ENCODE peak calls at places on chromosomes 1 and 21, in ten cellular contexts. One of them, this sample, is unnamed.

GRCh38 chr1:8202182-8202905 is 115.6 kb upstream of the SLC45A1 start:
- DNase-seq in coronary artery: peak
- DNase-seq in Caco-2: peak
- DNase-seq in AG04450: peak
- DNase-seq in tibial artery: peak
- DNase-seq in retinal pigment epithelial cell: peak
- DNase-seq in left lung: no peak
- DNase-seq in neural progenitor cell: peak
- DNase-seq in GM10248: no peak
- DNase-seq in spleen: peak
- DNase-seq in this sample: no peak

GRCh38 chr1:200875416-200875815 is 2.6 kb downstream of the GPR25 start:
- DNase-seq in AG04450: no peak
- DNase-seq in GM10248: no peak
- DNase-seq in neural progenitor cell: no peak
- DNase-seq in Caco-2: no peak
- DNase-seq in tibial artery: no peak
- DNase-seq in spleen: no peak
- DNase-seq in coronary artery: no peak
- DNase-seq in retinal pigment epithelial cell: no peak
- DNase-seq in left lung: no peak
- DNase-seq in this sample: no peak

GRCh38 chr1:82538876-82539275 is 738.1 kb downstream of the ADGRL2 start:
- DNase-seq in retinal pigment epithelial cell: no peak
- DNase-seq in spleen: no peak
- DNase-seq in AG04450: no peak
- DNase-seq in Caco-2: no peak
- DNase-seq in neural progenitor cell: no peak
- DNase-seq in GM10248: no peak
- DNase-seq in coronary artery: no peak
- DNase-seq in left lung: no peak
- DNase-seq in tibial artery: no peak
- DNase-seq in this sample: no peak

GRCh38 chr1:85282424-85282823 is 6.0 kb upstream of the BCL10 start:
- DNase-seq in AG04450: no peak
- DNase-seq in spleen: no peak
- DNase-seq in Caco-2: no peak
- DNase-seq in neural progenitor cell: peak
- DNase-seq in coronary artery: no peak
- DNase-seq in left lung: no peak
- DNase-seq in GM10248: no peak
- DNase-seq in tibial artery: no peak
- DNase-seq in retinal pigment epithelial cell: no peak
- DNase-seq in this sample: no peak

GRCh38 chr1:37031871-37032270 is 2.4 kb downstream of the GRIK3 start:
- DNase-seq in tibial artery: no peak
- DNase-seq in neural progenitor cell: no peak
- DNase-seq in Caco-2: no peak
- DNase-seq in coronary artery: no peak
- DNase-seq in retinal pigment epithelial cell: no peak
- DNase-seq in AG04450: no peak
- DNase-seq in spleen: no peak
- DNase-seq in GM10248: no peak
- DNase-seq in left lung: no peak
- DNase-seq in this sample: no peak

GRCh38 chr1:235006132-235006721 is 122.4 kb downstream of the TOMM20 start:
- DNase-seq in coronary artery: no peak
- DNase-seq in spleen: no peak
- DNase-seq in retinal pigment epithelial cell: no peak
- DNase-seq in neural progenitor cell: no peak
- DNase-seq in tibial artery: no peak
- DNase-seq in left lung: no peak
- DNase-seq in Caco-2: no peak
- DNase-seq in AG04450: no peak
- DNase-seq in GM10248: no peak
- DNase-seq in this sample: no peak

GRCh38 chr1:219374167-219374566 is 200.5 kb downstream of the LYPLAL1 start:
- DNase-seq in AG04450: peak
- DNase-seq in left lung: no peak
- DNase-seq in retinal pigment epithelial cell: no peak
- DNase-seq in neural progenitor cell: no peak
- DNase-seq in spleen: no peak
- DNase-seq in tibial artery: no peak
- DNase-seq in GM10248: no peak
- DNase-seq in coronary artery: no peak
- DNase-seq in Caco-2: no peak
- DNase-seq in this sample: no peak

GRCh38 chr1:62142550-62142949 is 52.1 kb upstream of the L1TD1 start:
- DNase-seq in coronary artery: no peak
- DNase-seq in neural progenitor cell: peak
- DNase-seq in retinal pigment epithelial cell: peak
- DNase-seq in GM10248: no peak
- DNase-seq in AG04450: no peak
- DNase-seq in spleen: no peak
- DNase-seq in Caco-2: no peak
- DNase-seq in tibial artery: no peak
- DNase-seq in left lung: no peak
- DNase-seq in this sample: no peak

GRCh38 chr1:150808134-150808533 is at the start of gene CTSK:
- DNase-seq in left lung: no peak
- DNase-seq in neural progenitor cell: no peak
- DNase-seq in GM10248: no peak
- DNase-seq in coronary artery: no peak
- DNase-seq in Caco-2: no peak
- DNase-seq in AG04450: no peak
- DNase-seq in tibial artery: peak
- DNase-seq in retinal pigment epithelial cell: no peak
- DNase-seq in spleen: no peak
- DNase-seq in this sample: no peak

GRCh38 chr21:32771134-32771523 is 426 bp downstream of the PAXBP1 start:
- DNase-seq in neural progenitor cell: peak
- DNase-seq in retinal pigment epithelial cell: peak
- DNase-seq in Caco-2: peak
- DNase-seq in tibial artery: peak
- DNase-seq in spleen: peak
- DNase-seq in AG04450: peak
- DNase-seq in GM10248: peak
- DNase-seq in coronary artery: peak
- DNase-seq in left lung: peak
- DNase-seq in this sample: peak

GRCh38 chr1:226400519-226401406 is 7.1 kb downstream of the PARP1 start:
- DNase-seq in spleen: no peak
- DNase-seq in neural progenitor cell: no peak
- DNase-seq in Caco-2: no peak
- DNase-seq in left lung: no peak
- DNase-seq in coronary artery: no peak
- DNase-seq in tibial artery: no peak
- DNase-seq in AG04450: no peak
- DNase-seq in retinal pigment epithelial cell: no peak
- DNase-seq in GM10248: no peak
- DNase-seq in this sample: no peak

GRCh38 chr1:160807242-160807641 is 11.3 kb downstream of the LY9 start:
- DNase-seq in spleen: no peak
- DNase-seq in Caco-2: no peak
- DNase-seq in left lung: no peak
- DNase-seq in neural progenitor cell: no peak
- DNase-seq in retinal pigment epithelial cell: no peak
- DNase-seq in coronary artery: no peak
- DNase-seq in AG04450: no peak
- DNase-seq in tibial artery: no peak
- DNase-seq in GM10248: no peak
- DNase-seq in this sample: no peak

GRCh38 chr1:33471416-33471815 is 1.0 kb upstream of the ZSCAN20 start:
- DNase-seq in tibial artery: no peak
- DNase-seq in AG04450: no peak
- DNase-seq in GM10248: no peak
- DNase-seq in retinal pigment epithelial cell: no peak
- DNase-seq in coronary artery: no peak
- DNase-seq in neural progenitor cell: no peak
- DNase-seq in spleen: no peak
- DNase-seq in Caco-2: no peak
- DNase-seq in left lung: no peak
- DNase-seq in this sample: no peak

GRCh38 chr21:45509566-45510465 is 32.4 kb downstream of the SLC19A1 start:
- DNase-seq in spleen: peak
- DNase-seq in GM10248: no peak
- DNase-seq in neural progenitor cell: peak
- DNase-seq in left lung: peak
- DNase-seq in tibial artery: no peak
- DNase-seq in AG04450: no peak
- DNase-seq in retinal pigment epithelial cell: no peak
- DNase-seq in Caco-2: peak
- DNase-seq in coronary artery: no peak
- DNase-seq in this sample: no peak
- TF ChIP-seq CTCF in spleen: no peak
- TF ChIP-seq CTCF in GM10248: no peak
- TF ChIP-seq CTCF in neural progenitor cell: peak
- TF ChIP-seq CTCF in left lung: no peak
- TF ChIP-seq CTCF in tibial artery: no peak
- TF ChIP-seq CTCF in AG04450: peak
- TF ChIP-seq CTCF in retinal pigment epithelial cell: no peak
- TF ChIP-seq CTCF in Caco-2: peak
- TF ChIP-seq CTCF in coronary artery: no peak
- TF ChIP-seq CTCF in this sample: peak

DNA sequence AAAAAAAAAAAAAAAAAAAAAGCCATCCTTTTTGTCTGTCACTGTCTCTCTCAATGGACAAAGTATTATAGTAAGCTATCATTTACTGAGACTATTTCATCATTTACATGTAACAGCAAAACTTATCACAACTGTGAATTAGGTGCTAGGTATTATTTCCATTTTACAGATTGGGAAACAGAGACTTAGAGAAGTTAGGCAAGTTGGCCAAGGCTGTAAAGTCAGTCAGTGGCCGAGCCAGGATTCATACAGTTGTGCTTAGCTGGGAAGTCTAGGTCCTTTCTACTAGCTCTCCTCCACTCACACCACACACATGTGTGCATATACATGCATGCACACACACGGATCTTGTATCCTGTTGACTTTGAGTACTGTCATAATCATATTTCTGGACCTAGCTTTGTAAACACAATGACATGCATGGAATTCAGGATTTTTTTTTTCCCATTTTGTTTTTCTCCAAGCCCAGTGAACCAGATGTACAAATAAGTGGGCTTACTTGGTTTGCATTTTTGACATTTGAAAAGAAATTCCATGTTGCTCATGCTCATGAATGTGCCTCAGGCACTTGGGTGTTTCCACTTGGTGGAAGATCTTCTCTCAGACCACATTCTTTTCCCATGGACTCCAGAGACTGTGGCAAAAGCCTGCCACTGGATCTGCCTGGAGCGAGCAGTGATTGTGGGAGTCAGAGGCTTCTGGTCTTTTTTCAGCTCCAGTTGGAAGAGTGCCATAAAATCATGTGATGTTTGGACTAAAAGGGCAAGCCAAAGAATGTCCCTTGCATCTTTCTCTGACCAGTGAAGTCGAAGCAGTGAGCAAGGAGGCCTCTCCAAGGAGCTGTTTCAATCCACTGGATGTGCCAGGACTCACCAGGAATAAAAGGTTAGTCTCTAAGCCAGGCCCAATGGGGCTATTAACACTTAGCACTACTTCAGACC is 61.7 kb upstream of the DNAJC6 start:
- DNase-seq in Caco-2: peak
- DNase-seq in spleen: no peak
- DNase-seq in neural progenitor cell: no peak
- DNase-seq in left lung: no peak
- DNase-seq in GM10248: no peak
- DNase-seq in AG04450: no peak
- DNase-seq in retinal pigment epithelial cell: peak
- DNase-seq in tibial artery: no peak
- DNase-seq in coronary artery: no peak
- DNase-seq in this sample: no peak
- TF ChIP-seq CTCF in Caco-2: no peak
- TF ChIP-seq CTCF in spleen: no peak
- TF ChIP-seq CTCF in neural progenitor cell: no peak
- TF ChIP-seq CTCF in left lung: no peak
- TF ChIP-seq CTCF in GM10248: no peak
- TF ChIP-seq CTCF in AG04450: no peak
- TF ChIP-seq CTCF in retinal pigment epithelial cell: no peak
- TF ChIP-seq CTCF in tibial artery: no peak
- TF ChIP-seq CTCF in coronary artery: no peak
- TF ChIP-seq CTCF in this sample: no peak

GRCh38 chr21:46325073-46325912 is 1.3 kb downstream of the PCNT start:
- DNase-seq in coronary artery: no peak
- DNase-seq in tibial artery: peak
- DNase-seq in neural progenitor cell: peak
- DNase-seq in GM10248: peak
- DNase-seq in spleen: peak
- DNase-seq in Caco-2: peak
- DNase-seq in left lung: peak
- DNase-seq in AG04450: no peak
- DNase-seq in retinal pigment epithelial cell: no peak
- DNase-seq in this sample: peak
- TF ChIP-seq CTCF in coronary artery: no peak
- TF ChIP-seq CTCF in tibial artery: peak
- TF ChIP-seq CTCF in neural progenitor cell: peak
- TF ChIP-seq CTCF in GM10248: peak
- TF ChIP-seq CTCF in spleen: no peak
- TF ChIP-seq CTCF in Caco-2: no peak
- TF ChIP-seq CTCF in left lung: no peak
- TF ChIP-seq CTCF in AG04450: peak
- TF ChIP-seq CTCF in retinal pigment epithelial cell: peak
- TF ChIP-seq CTCF in this sample: no peak

DNA sequence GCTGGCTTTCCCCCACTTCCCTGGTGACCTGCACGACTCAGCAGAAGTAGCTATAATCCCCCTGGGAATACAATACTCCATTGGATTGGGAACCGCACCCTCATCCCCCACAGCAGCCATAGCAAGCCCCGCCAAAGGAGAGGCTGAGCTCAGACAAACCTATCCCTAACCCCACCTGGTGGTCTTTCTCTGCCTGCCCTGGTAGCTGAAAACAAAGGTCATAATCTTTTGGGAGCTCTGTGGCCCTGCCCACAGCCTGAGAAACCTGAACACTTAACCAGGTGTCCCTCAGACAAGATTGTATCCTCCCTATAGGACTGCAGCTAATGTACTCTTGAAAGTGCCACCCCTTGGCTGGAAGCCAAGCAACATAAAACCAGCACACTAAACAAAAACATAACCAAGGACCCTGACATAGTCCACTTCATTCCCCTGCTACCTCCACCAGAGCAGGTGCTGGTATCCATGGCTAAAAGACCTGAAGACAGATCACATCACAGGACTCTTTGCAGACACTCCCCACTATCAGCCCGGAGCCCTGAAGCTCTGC is 71.6 kb upstream of the RUNX1 start:
- DNase-seq in left lung: no peak
- DNase-seq in AG04450: no peak
- DNase-seq in coronary artery: no peak
- DNase-seq in Caco-2: no peak
- DNase-seq in spleen: no peak
- DNase-seq in retinal pigment epithelial cell: no peak
- DNase-seq in neural progenitor cell: peak
- DNase-seq in GM10248: no peak
- DNase-seq in tibial artery: no peak
- DNase-seq in this sample: no peak
- TF ChIP-seq CTCF in left lung: no peak
- TF ChIP-seq CTCF in AG04450: no peak
- TF ChIP-seq CTCF in coronary artery: no peak
- TF ChIP-seq CTCF in Caco-2: no peak
- TF ChIP-seq CTCF in spleen: no peak
- TF ChIP-seq CTCF in retinal pigment epithelial cell: no peak
- TF ChIP-seq CTCF in neural progenitor cell: no peak
- TF ChIP-seq CTCF in GM10248: no peak
- TF ChIP-seq CTCF in tibial artery: no peak
- TF ChIP-seq CTCF in this sample: no peak